ENCODE peak calls at places on chromosomes 13 and 19, in nine cellular contexts. A is mammary epithelial cell, J is PC-9, O is endothelial cell of umbilical vein, G is H1, F is astrocyte, V is OCI-LY7, E is fibroblast of lung, X is mesendoderm. Y is an unnamed sample. For H3K79me2, the result is how much of the 10 kb centered on the place peaks cover.

GRCh38 chr13:57557979-57558529 is 73.5 kb upstream of the PCDH17 start:
- DNase-seq in G (no peak), E (peak), F (no peak), A (no peak), J (no peak), O (peak), X (peak), V (peak), Y (peak)

GRCh38 chr19:40662925-40663711 is 27.3 kb downstream of the NUMBL start:
- DNase-seq in J (peak), F (peak), A (peak), G (peak), E (peak), X (peak), O (peak), V (peak), Y (peak)

GRCh38 chr19:38059897-38060296 is 152.9 kb downstream of the SIPA1L3 start:
- DNase-seq in A (no peak), V (peak), J (no peak), X (no peak), F (no peak), G (no peak), E (no peak), O (peak), Y (no peak)

GRCh38 chr13:26508885-26509284 is 48.6 kb upstream of the WASF3 start:
- DNase-seq in E (peak), J (no peak), O (no peak), X (no peak), F (peak), A (peak), V (no peak), G (no peak), Y (no peak)

GRCh38 chr19:28449803-28450202 is 763.1 kb downstream of the UQCRFS1 start:
- DNase-seq in X (no peak), E (no peak), G (no peak), O (no peak), V (no peak), J (no peak), F (no peak), A (no peak), Y (no peak)

GRCh38 chr19:11979527-11979926 is 14.7 kb downstream of the ZNF763 start:
- DNase-seq in E (no peak), V (no peak), J (no peak), F (no peak), G (no peak), X (no peak), A (no peak), O (no peak), Y (no peak)

GRCh38 chr19:3284759-3285646 is 60.5 kb downstream of the CELF5 start:
- DNase-seq in F (peak), J (peak), A (peak), E (peak), V (peak), X (peak), O (peak), G (peak), Y (peak)

GRCh38 chr13:63297162-63297561 is 1881.5 kb upstream of the PCDH20 start:
- DNase-seq in O (no peak), A (no peak), F (no peak), J (no peak), G (no peak), X (no peak), V (no peak), E (no peak), Y (no peak)

GRCh38 chr13:46596501-46596900 is 43.5 kb downstream of the LRCH1 start:
- DNase-seq in G (no peak), V (no peak), X (no peak), E (no peak), O (no peak), F (no peak), J (no peak), A (peak), Y (no peak)

GRCh38 chr13:86932935-86933334 is 738.2 kb upstream of the SLITRK5 start:
- DNase-seq in V (no peak), X (peak), J (no peak), E (peak), O (no peak), A (no peak), G (peak), F (peak), Y (no peak)

GRCh38 chr13:113519556-113519955 is 29.0 kb upstream of the DCUN1D2 start:
- DNase-seq in E (no peak), J (no peak), F (no peak), V (no peak), X (no peak), A (no peak), G (no peak), O (no peak), Y (no peak)

GRCh38 chr13:78608705-78609463 is 5.5 kb upstream of the POU4F1 start:
- DNase-seq in J (no peak), F (no peak), V (no peak), G (no peak), O (peak), A (no peak), X (peak), E (peak), Y (no peak)

GRCh38 chr13:100112186-100112838 is 23.4 kb downstream of the PCCA start:
- DNase-seq in E (no peak), X (no peak), J (no peak), O (no peak), A (no peak), F (no peak), V (no peak), G (no peak), Y (no peak)

GRCh38 chr13:100108913-100109507 is 20.1 kb downstream of the PCCA start:
- DNase-seq in G (no peak), X (no peak), E (no peak), A (no peak), O (no peak), J (no peak), F (no peak), V (no peak), Y (no peak)

GRCh38 chr13:100106705-100107104 is 17.8 kb downstream of the PCCA start:
- DNase-seq in E (no peak), A (peak), J (no peak), G (no peak), O (no peak), F (no peak), V (no peak), X (no peak), Y (no peak)

GRCh38 chr13:100106005-100106404 is 17.1 kb downstream of the PCCA start:
- DNase-seq in V (no peak), F (peak), X (no peak), G (no peak), J (no peak), E (no peak), A (peak), O (no peak), Y (no peak)

GRCh38 chr13:100110269-100110668 is 21.4 kb downstream of the PCCA start:
- DNase-seq in E (no peak), V (no peak), J (no peak), F (no peak), G (no peak), O (no peak), A (no peak), X (no peak), Y (no peak)
- H3K79me2 ChIP-seq in E (under half), V (under half), J (under half), F (under half), G (under half), O (under half), A (under half), X (under half), Y (under half)

GRCh38 chr13:91764527-91764926 is 366.1 kb downstream of the GPC5 start:
- DNase-seq in V (no peak), O (no peak), X (no peak), J (no peak), A (no peak), E (no peak), G (no peak), F (no peak), Y (no peak)

GRCh38 chr13:91758724-91759123 is 360.3 kb downstream of the GPC5 start:
- DNase-seq in J (no peak), V (no peak), X (no peak), O (no peak), G (no peak), E (no peak), A (no peak), F (no peak), Y (no peak)
- H3K79me2 ChIP-seq in J (under half), V (under half), X (under half), O (under half), G (under half), E (under half), A (under half), F (under half), Y (under half)

GRCh38 chr19:1832046-1832663 is 16.1 kb downstream of the REXO1 start:
- DNase-seq in F (no peak), E (no peak), V (no peak), J (no peak), X (no peak), G (no peak), O (no peak), A (no peak), Y (no peak)
- H3K79me2 ChIP-seq in F (half or more), E (under half), V (under half), J (under half), X (under half), G (under half), O (half or more), A (half or more), Y (half or more)

DNA sequence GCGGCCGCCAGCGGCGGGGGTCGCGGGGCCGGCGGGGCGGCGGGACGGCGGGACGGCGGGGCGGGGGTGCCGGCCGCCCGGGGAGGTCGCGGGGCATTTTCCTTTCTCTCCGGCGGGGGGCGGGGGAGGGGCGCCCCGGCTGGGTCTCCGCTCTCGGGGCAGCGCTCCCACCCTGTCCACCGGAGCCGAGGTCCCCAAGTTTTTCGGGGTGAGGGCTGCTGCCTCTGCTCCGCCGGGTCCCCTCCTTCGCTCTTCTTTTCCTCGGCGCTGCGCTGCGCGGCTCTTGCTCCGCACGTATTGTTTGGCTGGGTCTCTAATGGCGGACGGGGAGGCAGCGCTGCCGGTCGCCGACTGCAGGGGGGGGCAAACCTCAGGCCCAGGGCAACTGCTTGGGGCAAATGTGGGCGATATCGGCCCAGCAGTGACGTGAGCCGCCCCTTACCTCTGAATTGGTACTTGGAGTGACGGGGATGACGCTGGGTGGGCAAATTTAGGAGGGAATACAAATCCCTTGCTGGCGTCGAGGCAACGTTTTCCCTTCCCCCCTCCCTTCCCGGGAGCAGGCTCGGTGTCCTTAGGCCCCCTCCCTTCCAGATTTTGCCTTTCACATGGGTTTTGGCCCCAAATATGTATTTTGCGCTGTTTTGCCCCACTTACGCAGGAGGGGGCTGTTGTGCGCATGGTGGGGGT is 759 bp downstream of the ZMYM2 start:
- DNase-seq in J (peak), A (peak), G (no peak), E (peak), X (peak), O (peak), V (peak), F (peak), Y (peak)
- H3K79me2 ChIP-seq in J (under half), A (under half), G (half or more), E (under half), X (under half), O (under half), V (under half), F (under half), Y (under half)

Y was measured in hepatocyte.